ENCODE peak calls at places on chromosomes 16 and 17, in ten cellular contexts. S, Q, X, C, Y, M, I, A, D and B are unnamed samples. For H3K9me3, the result is how much of the 10 kb centered on the place peaks cover.

GRCh38 chr17:30226878-30227277 is 8.6 kb downstream of the SLC6A4 start:
- DNase-seq in M (no peak), X (no peak), Y (no peak), I (no peak), Q (no peak), D (no peak), C (no peak), S (no peak), A (no peak), B (no peak)

GRCh38 chr16:49597796-49598195 is 224.2 kb downstream of the C16orf78 start:
- DNase-seq in A (no peak), M (peak), Y (no peak), Q (no peak), S (no peak), I (no peak), X (no peak), D (no peak), C (no peak), B (no peak)

GRCh38 chr17:81348097-81349055 is 46.9 kb upstream of the BAHCC1 start:
- DNase-seq in C (peak), I (no peak), M (no peak), A (no peak), X (no peak), D (no peak), Y (no peak), S (no peak), Q (no peak), B (no peak)

GRCh38 chr17:69050999-69051775 is 9.5 kb downstream of the ABCA9 start:
- DNase-seq in I (peak), Q (no peak), Y (no peak), S (no peak), C (no peak), X (no peak), A (peak), M (no peak), D (no peak), B (no peak)

GRCh38 chr17:8189711-8190477 is at the start of gene BORCS6:
- DNase-seq in I (peak), D (peak), S (peak), Y (peak), X (peak), C (peak), M (peak), A (peak), Q (peak), B (peak)

GRCh38 chr17:42917236-42917603 is 16.6 kb downstream of the G6PC1 start:
- DNase-seq in S (no peak), D (no peak), X (no peak), Y (no peak), Q (no peak), C (no peak), I (no peak), A (no peak), M (no peak), B (no peak)

GRCh38 chr17:15651583-15652110 is 32.1 kb upstream of the FBXW10B start:
- DNase-seq in D (peak), Y (peak), M (peak), C (peak), X (peak), S (peak), Q (peak), I (peak), A (peak), B (no peak)

GRCh38 chr17:14434506-14434905 is 133.6 kb downstream of the HS3ST3B1 start:
- DNase-seq in D (no peak), A (no peak), C (no peak), Q (no peak), I (no peak), Y (no peak), M (no peak), S (no peak), X (no peak), B (no peak)

GRCh38 chr17:751269-752001 is 629 bp downstream of the GEMIN4 start:
- DNase-seq in D (no peak), X (peak), M (no peak), C (peak), S (peak), Q (no peak), A (peak), I (no peak), Y (peak), B (peak)

GRCh38 chr17:22469941-22470340 is 777.6 kb downstream of the KCNJ18 start:
- DNase-seq in A (no peak), X (no peak), Y (no peak), M (no peak), C (no peak), Q (no peak), S (no peak), D (no peak), I (no peak), B (no peak)
- H3K9me3 ChIP-seq in A (under half), X (under half), Y (under half), M (under half), C (under half), Q (under half), S (under half), D (under half), I (under half), B (under half)

GRCh38 chr16:86308514-86308913 is 201.8 kb upstream of the FOXF1 start:
- DNase-seq in I (no peak), Q (no peak), C (no peak), X (no peak), A (no peak), S (no peak), D (no peak), M (no peak), Y (no peak), B (no peak)
- H3K9me3 ChIP-seq in I (under half), Q (under half), C (under half), X (under half), A (under half), S (under half), D (under half), M (under half), Y (under half), B (under half)

DNA sequence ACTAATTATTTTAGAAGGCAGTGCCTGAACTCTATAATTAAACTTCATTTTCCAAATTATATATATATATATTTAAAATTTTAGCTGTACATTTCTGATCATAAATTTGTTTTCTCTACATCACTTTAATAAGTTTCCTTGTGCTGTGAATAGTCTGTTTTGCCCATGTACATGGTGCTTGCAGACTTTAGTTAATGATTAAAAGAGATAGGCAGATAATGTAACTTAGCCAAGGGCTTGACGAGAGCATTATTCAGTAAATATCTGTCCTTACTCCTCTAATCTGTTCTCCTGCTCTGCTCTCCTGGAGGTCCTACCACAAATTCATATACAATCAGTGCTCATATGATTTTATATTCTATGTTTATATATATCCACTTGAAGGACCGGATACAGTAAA is 595.2 kb upstream of the KIF2B start:
- DNase-seq in X (no peak), D (no peak), Y (no peak), M (no peak), I (no peak), S (no peak), C (no peak), A (no peak), Q (no peak), B (no peak)
- H3K9me3 ChIP-seq in X (under half), D (under half), Y (under half), M (under half), I (under half), S (under half), C (under half), A (under half), Q (under half), B (under half)

GRCh38 chr16:3738541-3738940 is 21.2 kb upstream of the TRAP1 start:
- DNase-seq in C (no peak), D (no peak), S (no peak), X (no peak), M (peak), I (no peak), Y (no peak), A (no peak), Q (no peak), B (no peak)
- H3K9me3 ChIP-seq in C (under half), D (under half), S (under half), X (under half), M (under half), I (under half), Y (under half), A (under half), Q (under half), B (under half)

GRCh38 chr16:35795361-35796029 is 2336.1 kb downstream of the TP53TG3F start:
- DNase-seq in C (no peak), A (no peak), X (no peak), Y (no peak), I (no peak), M (no peak), D (no peak), Q (no peak), S (no peak), B (no peak)
- H3K9me3 ChIP-seq in C (under half), A (under half), X (under half), Y (under half), I (half or more), M (under half), D (under half), Q (under half), S (under half), B (under half)

GRCh38 chr16:35690413-35690812 is 2231.0 kb downstream of the TP53TG3F start:
- DNase-seq in X (no peak), C (no peak), Q (no peak), S (no peak), Y (no peak), M (peak), A (no peak), I (no peak), D (no peak), B (no peak)
- H3K9me3 ChIP-seq in X (under half), C (under half), Q (under half), S (half or more), Y (under half), M (under half), A (under half), I (half or more), D (under half), B (under half)

GRCh38 chr16:3304370-3304769 is 860 bp downstream of the TIGD7 start:
- DNase-seq in A (peak), Q (no peak), D (no peak), I (no peak), Y (no peak), C (no peak), X (no peak), M (no peak), S (no peak), B (no peak)
- H3K9me3 ChIP-seq in A (under half), Q (under half), D (under half), I (half or more), Y (half or more), C (under half), X (under half), M (under half), S (half or more), B (under half)